ENCODE peak calls at places on chromosomes 6 and 20, in ten cellular contexts. J is omental fat pad; L is GM12878; H is HEK293T; M is RWPE1; A is nephron progenitor cell; N is activated CD4-positive, alpha-beta T cell treated with anti-CD3 and anti-CD28 coated beads, Interleukin-2, amount 10 ng/mL, durations not matched to agents 24 days and 14 days; W is NCI-H345; I is fibroblast of lung; U is activated CD8-positive, alpha-beta memory T cell treated with anti-CD3 and anti-CD28 coated beads, Interleukin-2, amount 50 U/mL, for 4 hours. Q is an unnamed sample.

GRCh38 chr20:35305682-35306556 is 13.7 kb upstream of the FAM83C start:
- DNase-seq in J (peak; percentile 32), L (no peak), H (peak; percentile 33), M (peak; percentile 100), A (no peak), N (peak; percentile 86), W (peak; percentile 28), I (peak; percentile 100), U (peak; percentile 31), Q (no peak)

GRCh38 chr6:19895866-19896579 is 58.9 kb downstream of the ID4 start:
- DNase-seq in J (no peak), L (no peak), H (no peak), M (peak; percentile 21), A (no peak), N (no peak), W (no peak), I (no peak), U (no peak), Q (no peak)

GRCh38 chr6:93787841-93788240 is 368.5 kb upstream of the EPHA7 start:
- DNase-seq in J (no peak), L (no peak), H (no peak), M (no peak), A (no peak), N (no peak), W (no peak), I (peak; percentile 55), U (no peak), Q (no peak)

GRCh38 chr20:56826306-56826970 is 197.3 kb downstream of the TFAP2C start:
- DNase-seq in J (no peak), L (no peak), H (no peak), M (no peak), A (no peak), N (no peak), W (no peak), I (no peak), U (no peak), Q (no peak)

GRCh38 chr6:27782703-27783236 is 129.4 kb downstream of the OR2B2 start:
- DNase-seq in J (no peak), L (no peak), H (no peak), M (no peak), A (no peak), N (no peak), W (no peak), I (no peak), U (no peak), Q (no peak)

GRCh38 chr6:13156381-13156780 is 172.0 kb downstream of the TBC1D7 start:
- DNase-seq in J (no peak), L (no peak), H (no peak), M (no peak), A (no peak), N (no peak), W (no peak), I (peak; percentile 82), U (no peak), Q (no peak)

GRCh38 chr6:34813028-34813742 is 21.3 kb downstream of the BLTP3A start:
- DNase-seq in J (no peak), L (no peak), H (no peak), M (no peak), A (no peak), N (no peak), W (no peak), I (no peak), U (no peak), Q (no peak)

GRCh38 chr20:61667056-61667792 is 398.5 kb downstream of the TAF4 start:
- DNase-seq in J (no peak), L (no peak), H (no peak), M (no peak), A (no peak), N (no peak), W (no peak), I (no peak), U (no peak), Q (no peak)

GRCh38 chr20:16749573-16749972 is 1.4 kb downstream of the OTOR start:
- DNase-seq in J (no peak), L (no peak), H (peak; percentile 30), M (no peak), A (peak; percentile 21), N (no peak), W (no peak), I (no peak), U (no peak), Q (no peak)

GRCh38 chr20:37598611-37599342 is 71.1 kb upstream of the BLCAP start:
- DNase-seq in J (no peak), L (no peak), H (no peak), M (no peak), A (no peak), N (no peak), W (no peak), I (no peak), U (no peak), Q (no peak)

GRCh38 chr6:111985202-111985731 is 68.6 kb upstream of the CCN6 start:
- DNase-seq in J (no peak), L (no peak), H (no peak), M (peak; percentile 92), A (no peak), N (peak; percentile 73), W (peak; percentile 83), I (peak; percentile 99), U (peak; percentile 38), Q (no peak)

GRCh38 chr6:138499303-138499991 is at the start of gene NHSL1:
- DNase-seq in J (no peak), L (peak; percentile 34), H (peak; percentile 65), M (no peak), A (peak; percentile 22), N (no peak), W (no peak), I (peak; percentile 71), U (no peak), Q (no peak)

GRCh38 chr6:88573561-88573960 is 389.9 kb downstream of the RNGTT start:
- DNase-seq in J (no peak), L (no peak), H (no peak), M (no peak), A (no peak), N (no peak), W (no peak), I (no peak), U (no peak), Q (no peak)

GRCh38 chr6:33907227-33907626 is 103.4 kb upstream of the MLN start:
- DNase-seq in J (no peak), L (no peak), H (no peak), M (no peak), A (no peak), N (no peak), W (no peak), I (no peak), U (no peak), Q (no peak)

GRCh38 chr20:33979094-33979493 is 14.6 kb upstream of the RALY start:
- DNase-seq in J (no peak), L (no peak), H (no peak), M (no peak), A (no peak), N (no peak), W (no peak), I (no peak), U (no peak), Q (no peak)

GRCh38 chr20:20754758-20755157 is 42.3 kb upstream of the RALGAPA2 start:
- DNase-seq in J (no peak), L (no peak), H (no peak), M (no peak), A (no peak), N (no peak), W (no peak), I (no peak), U (no peak), Q (no peak)

GRCh38 chr6:44446626-44447297 is 59.3 kb downstream of the CDC5L start:
- DNase-seq in J (no peak), L (no peak), H (no peak), M (peak; percentile 24), A (no peak), N (no peak), W (no peak), I (peak; percentile 94), U (no peak), Q (no peak)

GRCh38 chr6:41352396-41352795 is 17.0 kb downstream of the NCR2 start:
- DNase-seq in J (no peak), L (no peak), H (no peak), M (no peak), A (no peak), N (no peak), W (no peak), I (no peak), U (no peak), Q (no peak)

GRCh38 chr6:34098045-34098936 is 47.6 kb downstream of the GRM4 start:
- DNase-seq in J (no peak), L (no peak), H (no peak), M (no peak), A (no peak), N (no peak), W (no peak), I (no peak), U (no peak), Q (no peak)

Q was measured in testis.